ENCODE peak calls at places on chromosome 11, in four cellular contexts. H, B, K and X are unnamed samples.

GRCh38 chr11:128694618-128695481 is 978 bp downstream of the FLI1 start:
- DNase-seq in B (no peak), H (peak), K (no peak), X (peak)

GRCh38 chr11:67639438-67639859 is at the start of gene TBX10:
- DNase-seq in H (no peak), K (no peak), B (no peak), X (no peak)

GRCh38 chr11:34327804-34328631 is 29.8 kb downstream of the ABTB2 start:
- DNase-seq in H (no peak), K (peak), B (no peak), X (no peak)

GRCh38 chr11:70247710-70248072 is 22.8 kb upstream of the PPFIA1 start:
- DNase-seq in H (no peak), B (no peak), K (peak), X (no peak)

GRCh38 chr11:35192347-35192746 is 53.4 kb downstream of the CD44 start:
- DNase-seq in B (no peak), H (no peak), K (no peak), X (no peak)

GRCh38 chr11:1195690-1196515 is 27.0 kb upstream of the MUC5B start:
- DNase-seq in K (no peak), H (no peak), B (peak), X (peak)

GRCh38 chr11:1162153-1162497 is 4.4 kb downstream of the MUC5AC start:
- DNase-seq in K (no peak), H (no peak), B (no peak), X (peak)

GRCh38 chr11:62456630-62457029 is 37.8 kb downstream of the SCGB1A1 start:
- DNase-seq in H (no peak), K (no peak), B (no peak), X (no peak)

GRCh38 chr11:6452219-6452618 is 11.4 kb upstream of the HPX start:
- DNase-seq in B (no peak), H (no peak), K (no peak), X (no peak)

GRCh38 chr11:16839821-16840220 is 101.4 kb downstream of the C11orf58 start:
- DNase-seq in H (no peak), B (no peak), K (no peak), X (no peak)